ENCODE peak calls at places on chromosome X, in ten cellular contexts. W is GM23338, R is colonic mucosa, X is brain microvascular endothelial cell, L is lower lobe of right lung, O is GM23248, Q is lung, Y is BE2C, G is spleen, Z is tibial artery. E is an unnamed sample.

GRCh38 chrX:11423949-11424348 is 130.7 kb downstream of the AMELX start:
- DNase-seq in W (no peak), R (no peak), X (no peak), L (no peak), O (no peak), Q (no peak), Y (no peak), G (no peak), Z (no peak), E (no peak)

GRCh38 chrX:134431894-134432293 is 28.1 kb upstream of the HPRT1 start:
- DNase-seq in W (no peak), R (no peak), X (peak; percentile 38), L (no peak), O (peak; percentile 71), Q (no peak), Y (no peak), G (no peak), Z (no peak), E (peak; percentile 7)

GRCh38 chrX:119981286-119982070 is 37.9 kb upstream of the NKAP start:
- DNase-seq in W (peak; percentile 73), R (peak; percentile 26), X (peak; percentile 9), L (no peak), O (peak; percentile 49), Q (no peak), Y (peak; percentile 21), G (no peak), Z (no peak), E (no peak)

GRCh38 chrX:3290561-3290960 is 55.9 kb downstream of the MXRA5 start:
- DNase-seq in W (no peak), R (no peak), X (no peak), L (no peak), O (no peak), Q (no peak), Y (no peak), G (no peak), Z (no peak), E (no peak)

GRCh38 chrX:54708404-54708803 is 89.7 kb downstream of the ITIH6 start:
- DNase-seq in W (no peak), R (no peak), X (no peak), L (no peak), O (no peak), Q (no peak), Y (no peak), G (no peak), Z (no peak), E (no peak)

GRCh38 chrX:136032370-136032769 is 47.1 kb downstream of the SLC9A6 start:
- DNase-seq in W (no peak), R (no peak), X (no peak), L (no peak), O (no peak), Q (no peak), Y (no peak), G (no peak), Z (peak; percentile 68), E (no peak)

GRCh38 chrX:10233173-10233572 is 76.4 kb downstream of the CLCN4 start:
- DNase-seq in W (no peak), R (no peak), X (no peak), L (no peak), O (peak; percentile 39), Q (no peak), Y (peak; percentile 30), G (no peak), Z (no peak), E (peak; percentile 24)

GRCh38 chrX:24478516-24478915 is 13.4 kb downstream of the PDK3 start:
- DNase-seq in W (no peak), R (no peak), X (no peak), L (no peak), O (no peak), Q (no peak), Y (no peak), G (no peak), Z (no peak), E (no peak)

GRCh38 chrX:27815209-27815608 is 7.4 kb downstream of the MAGEB10 start:
- DNase-seq in W (no peak), R (no peak), X (peak; percentile 35), L (no peak), O (no peak), Q (no peak), Y (no peak), G (no peak), Z (no peak), E (peak; percentile 3)

GRCh38 chrX:3713225-3713936 is at the start of gene PRKX:
- DNase-seq in W (peak; percentile 55), R (peak; percentile 77), X (peak; percentile 18), L (peak; percentile 58), O (peak; percentile 65), Q (peak; percentile 36), Y (peak; percentile 65), G (peak; percentile 94), Z (peak; percentile 71), E (peak; percentile 66)

GRCh38 chrX:152632445-152633097 is 5.1 kb upstream of the GABRQ start:
- DNase-seq in W (peak; percentile 62), R (peak; percentile 58), X (peak; percentile 56), L (no peak), O (peak; percentile 49), Q (peak; percentile 58), Y (peak; percentile 55), G (no peak), Z (no peak), E (peak; percentile 20)

GRCh38 chrX:50483283-50483682 is 12.7 kb upstream of the DGKK start:
- DNase-seq in W (no peak), R (no peak), X (no peak), L (no peak), O (no peak), Q (no peak), Y (no peak), G (no peak), Z (no peak), E (no peak)

GRCh38 chrX:84729809-84730208 is 227.6 kb upstream of the HDX start:
- DNase-seq in W (peak; percentile 67), R (no peak), X (no peak), L (no peak), O (peak; percentile 52), Q (no peak), Y (peak; percentile 50), G (no peak), Z (no peak), E (peak; percentile 0)

GRCh38 chrX:97471071-97471470 is 587.4 kb downstream of the RPA4 start:
- DNase-seq in W (no peak), R (no peak), X (no peak), L (no peak), O (no peak), Q (no peak), Y (no peak), G (no peak), Z (no peak), E (no peak)

GRCh38 chrX:16870095-16870860 is at the start of gene RBBP7:
- DNase-seq in W (peak; percentile 85), R (peak; percentile 94), X (peak; percentile 86), L (peak; percentile 92), O (peak; percentile 91), Q (peak; percentile 92), Y (peak; percentile 92), G (peak; percentile 98), Z (peak; percentile 95), E (peak; percentile 91)

GRCh38 chrX:16869393-16870094 is 618 bp downstream of the RBBP7 start:
- DNase-seq in W (peak; percentile 60), R (peak; percentile 23), X (no peak), L (peak; percentile 43), O (peak; percentile 58), Q (no peak), Y (peak; percentile 54), G (peak; percentile 90), Z (peak; percentile 61), E (peak; percentile 59)

GRCh38 chrX:16868920-16869319 is 1.2 kb downstream of the RBBP7 start:
- DNase-seq in W (no peak), R (no peak), X (no peak), L (no peak), O (peak; percentile 17), Q (no peak), Y (no peak), G (no peak), Z (no peak), E (no peak)

GRCh38 chrX:16870861-16871584 is 861 bp upstream of the RBBP7 start:
- DNase-seq in W (peak; percentile 46), R (peak; percentile 27), X (no peak), L (peak; percentile 56), O (peak; percentile 31), Q (no peak), Y (peak; percentile 18), G (peak; percentile 93), Z (peak; percentile 64), E (no peak)

DNA sequence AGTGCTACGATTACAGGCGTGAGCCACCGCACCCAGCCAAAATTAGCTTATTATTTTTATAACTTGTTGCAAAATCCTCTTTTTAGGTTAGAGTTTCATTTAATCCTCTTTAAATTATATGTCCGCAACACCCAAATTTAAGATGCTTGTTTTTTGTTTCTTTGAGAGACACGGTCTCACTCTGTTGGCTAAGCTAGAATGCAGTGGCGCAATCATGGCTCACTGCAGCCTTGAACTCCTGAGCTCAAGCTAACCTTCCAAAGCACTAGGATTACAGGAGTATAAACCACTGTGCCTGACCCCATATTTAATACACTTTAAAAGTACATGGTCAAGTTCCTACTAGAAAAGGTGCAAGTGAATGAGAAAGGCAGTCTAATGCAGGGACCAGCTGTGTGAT is 2.2 kb downstream of the RBBP7 start:
- DNase-seq in W (no peak), R (no peak), X (no peak), L (no peak), O (no peak), Q (no peak), Y (no peak), G (no peak), Z (no peak), E (no peak)
- H3K4me3 ChIP-seq in W (peak overlapping the region; percentile 79), R (no peak overlapping the region), X (no peak overlapping the region), L (no peak overlapping the region), O (peak overlapping the region; percentile 87), Q (no peak overlapping the region), Y (peak overlapping the region; percentile 69), G (no peak overlapping the region), Z (no peak overlapping the region), E (peak overlapping the region; percentile 73)

GRCh38 chrX:43860646-43861370 is 21.4 kb downstream of the MAOB start:
- DNase-seq in W (no peak), R (no peak), X (peak; percentile 70), L (no peak), O (peak; percentile 4), Q (no peak), Y (no peak), G (no peak), Z (no peak), E (no peak)
- H3K4me3 ChIP-seq in W (no peak overlapping the region), R (no peak overlapping the region), X (no peak overlapping the region), L (no peak overlapping the region), O (no peak overlapping the region), Q (no peak overlapping the region), Y (no peak overlapping the region), G (no peak overlapping the region), Z (no peak overlapping the region), E (no peak overlapping the region)

GRCh38 chrX:153829799-153830631 is at the start of gene PDZD4:
- DNase-seq in W (peak; percentile 53), R (no peak), X (no peak), L (no peak), O (peak; percentile 9), Q (no peak), Y (peak; percentile 48), G (peak; percentile 70), Z (no peak), E (no peak)
- H3K4me3 ChIP-seq in W (peak within 1 kb of the TSS; percentile 75), R (peak within 1 kb of the TSS; percentile 24), X (no peak within 1 kb of the TSS), L (peak within 1 kb of the TSS; percentile 43), O (peak within 1 kb of the TSS; percentile 29), Q (no peak within 1 kb of the TSS), Y (peak within 1 kb of the TSS; percentile 63), G (peak within 1 kb of the TSS; percentile 47), Z (peak within 1 kb of the TSS; percentile 55), E (no peak within 1 kb of the TSS)

DNA sequence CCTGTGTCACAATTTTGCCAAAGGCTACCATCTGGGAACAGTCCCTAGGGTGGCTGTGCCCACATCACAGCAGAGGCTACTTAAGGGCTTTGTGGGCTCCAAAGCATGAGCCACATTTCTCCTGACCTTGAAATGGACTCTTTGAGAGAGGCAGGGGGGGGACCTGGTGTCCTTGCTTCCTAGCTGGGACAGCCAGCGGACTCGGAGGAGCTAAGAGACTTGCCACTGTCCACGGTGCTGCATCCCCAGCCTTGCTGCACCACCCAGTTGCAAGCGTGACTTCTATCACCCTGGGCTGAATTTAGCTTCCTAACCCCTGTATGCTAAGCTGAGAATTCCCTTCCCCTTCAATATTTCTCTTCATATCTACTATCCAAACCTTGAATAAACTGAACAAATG is 99.0 kb downstream of the PHKA2 start:
- DNase-seq in W (no peak), R (no peak), X (no peak), L (no peak), O (peak; percentile 17), Q (no peak), Y (no peak), G (peak; percentile 63), Z (no peak), E (no peak)
- H3K4me3 ChIP-seq in W (no peak overlapping the region), R (no peak overlapping the region), X (no peak overlapping the region), L (no peak overlapping the region), O (no peak overlapping the region), Q (no peak overlapping the region), Y (no peak overlapping the region), G (no peak overlapping the region), Z (no peak overlapping the region), E (no peak overlapping the region)